ENCODE peak calls at places on chromosome 14, in ten cellular contexts. Q, O, V, U, T, R, P, N, E and S are unnamed samples.

GRCh38 chr14:100387450-100387849 is 64.3 kb downstream of the SLC25A47 start:
- DNase-seq in Q (no peak), O (no peak), V (no peak), U (no peak), T (no peak), R (no peak), P (no peak), N (no peak), E (no peak), S (no peak)

GRCh38 chr14:23567186-23568020 is at the start of gene AP1G2:
- DNase-seq in Q (no peak), O (peak; percentile 85), V (peak; percentile 94), U (peak; percentile 95), T (peak; percentile 72), R (peak; percentile 92), P (peak; percentile 88), N (peak; percentile 17), E (peak; percentile 75), S (peak; percentile 43)

GRCh38 chr14:68977741-68978549 is 1.2 kb downstream of the ACTN1 start:
- DNase-seq in Q (no peak), O (peak; percentile 32), V (peak; percentile 74), U (peak; percentile 66), T (peak; percentile 27), R (peak; percentile 67), P (peak; percentile 48), N (peak; percentile 74), E (peak; percentile 38), S (no peak)

GRCh38 chr14:94374749-94375148 is 13.7 kb downstream of the SERPINA1 start:
- DNase-seq in Q (no peak), O (no peak), V (no peak), U (no peak), T (no peak), R (no peak), P (no peak), N (no peak), E (no peak), S (no peak)

GRCh38 chr14:66426451-66426850 is 59.7 kb upstream of the CCDC196 start:
- DNase-seq in Q (no peak), O (no peak), V (no peak), U (no peak), T (no peak), R (no peak), P (no peak), N (no peak), E (no peak), S (no peak)

GRCh38 chr14:89957791-89958190 is 2.1 kb downstream of the TDP1 start:
- DNase-seq in Q (no peak), O (no peak), V (no peak), U (no peak), T (no peak), R (no peak), P (no peak), N (peak; percentile 4), E (no peak), S (no peak)

GRCh38 chr14:99318091-99318958 is 46.3 kb upstream of the BCL11B start:
- DNase-seq in Q (no peak), O (no peak), V (no peak), U (no peak), T (no peak), R (no peak), P (no peak), N (no peak), E (no peak), S (no peak)

GRCh38 chr14:92613008-92613658 is 99.6 kb downstream of the RIN3 start:
- DNase-seq in Q (no peak), O (peak; percentile 68), V (peak; percentile 84), U (peak; percentile 51), T (peak; percentile 28), R (peak; percentile 61), P (peak; percentile 62), N (no peak), E (no peak), S (no peak)

GRCh38 chr14:98580131-98580678 is 691.8 kb downstream of the BCL11B start:
- DNase-seq in Q (no peak), O (no peak), V (peak; percentile 2), U (peak; percentile 11), T (no peak), R (peak; percentile 18), P (no peak), N (no peak), E (peak; percentile 17), S (no peak)

GRCh38 chr14:48690349-48690748 is 895.8 kb downstream of the RPS29 start:
- DNase-seq in Q (no peak), O (no peak), V (no peak), U (no peak), T (no peak), R (no peak), P (no peak), N (no peak), E (no peak), S (no peak)

GRCh38 chr14:96538097-96538496 is 35.9 kb downstream of the PAPOLA start:
- DNase-seq in Q (no peak), O (no peak), V (no peak), U (no peak), T (no peak), R (no peak), P (no peak), N (no peak), E (no peak), S (no peak)

GRCh38 chr14:99415496-99416281 is 65.0 kb downstream of the SETD3 start:
- DNase-seq in Q (no peak), O (no peak), V (peak; percentile 58), U (peak; percentile 86), T (peak; percentile 54), R (peak; percentile 82), P (no peak), N (peak; percentile 70), E (peak; percentile 54), S (no peak)

GRCh38 chr14:85280074-85280473 is 249.9 kb upstream of the FLRT2 start:
- DNase-seq in Q (no peak), O (no peak), V (no peak), U (no peak), T (no peak), R (no peak), P (no peak), N (no peak), E (no peak), S (no peak)

GRCh38 chr14:88518592-88519512 is 36.0 kb downstream of the PTPN21 start:
- DNase-seq in Q (no peak), O (no peak), V (no peak), U (no peak), T (no peak), R (no peak), P (no peak), N (peak; percentile 69), E (no peak), S (no peak)